ENCODE peak calls at places on chromosomes 4 and X, in nine cellular contexts. U, S, A, K, Y, G, L, J and H are unnamed samples.

GRCh38 chrX:45850775-45851433 is 650.2 kb upstream of the DIPK2B start:
- DNase-seq in G (no peak), J (no peak), Y (no peak), S (peak; percentile 31), U (peak; percentile 64), A (peak; percentile 66), L (peak; percentile 37), K (peak; percentile 33), H (no peak)

GRCh38 chr4:17758459-17758858 is 23.0 kb downstream of the FAM184B start:
- DNase-seq in A (no peak), U (peak; percentile 81), G (no peak), L (no peak), J (no peak), K (peak; percentile 21), Y (no peak), S (no peak), H (no peak)

GRCh38 chr4:113905301-113905700 is 74.1 kb downstream of the ARSJ start:
- DNase-seq in Y (no peak), S (no peak), L (no peak), G (no peak), A (no peak), K (no peak), U (no peak), J (no peak), H (no peak)

GRCh38 chrX:140091276-140091886 is 126.1 kb upstream of the CXorf66 start:
- DNase-seq in S (peak; percentile 59), A (peak; percentile 67), L (no peak), K (no peak), Y (peak; percentile 1), J (peak; percentile 11), U (peak; percentile 52), G (no peak), H (peak; percentile 19)

GRCh38 chr4:23775694-23776093 is 114.2 kb downstream of the PPARGC1A start:
- DNase-seq in Y (no peak), G (no peak), A (no peak), U (peak; percentile 1), J (no peak), L (no peak), S (no peak), K (no peak), H (no peak)

GRCh38 chrX:13398073-13398823 is 78.4 kb upstream of the ATXN3L start:
- DNase-seq in J (no peak), Y (no peak), A (no peak), K (no peak), U (no peak), S (no peak), G (no peak), L (peak; percentile 40), H (peak; percentile 1)

GRCh38 chr4:137083571-137083970 is 448.7 kb downstream of the PCDH18 start:
- DNase-seq in L (no peak), G (no peak), U (no peak), A (no peak), J (no peak), K (no peak), S (no peak), Y (no peak), H (no peak)

GRCh38 chrX:151153086-151153485 is 23.3 kb upstream of the GPR50 start:
- DNase-seq in K (no peak), G (no peak), J (no peak), Y (no peak), U (peak; percentile 36), S (no peak), A (no peak), L (no peak), H (peak; percentile 0)

GRCh38 chr4:186724048-186724860 is 598 bp upstream of the FAT1 start:
- DNase-seq in K (peak; percentile 30), U (no peak), A (peak; percentile 72), L (peak; percentile 25), Y (no peak), J (no peak), G (no peak), S (peak; percentile 17), H (peak; percentile 50)

GRCh38 chr4:103026868-103027267 is 7.4 kb upstream of the SLC9B1 start:
- DNase-seq in A (no peak), J (no peak), S (no peak), L (no peak), U (no peak), Y (no peak), G (no peak), K (no peak), H (no peak)

GRCh38 chrX:41177297-41177696 is 92.1 kb downstream of the USP9X start:
- DNase-seq in S (no peak), G (no peak), U (no peak), Y (no peak), J (no peak), L (no peak), A (no peak), K (no peak), H (no peak)

GRCh38 chr4:172143605-172144314 is 330.6 kb downstream of the GALNTL6 start:
- DNase-seq in J (no peak), L (no peak), K (no peak), A (no peak), Y (no peak), G (no peak), U (no peak), S (no peak), H (peak; percentile 60)

GRCh38 chr4:138235419-138235952 is 6.7 kb downstream of the SLC7A11 start:
- DNase-seq in L (no peak), A (no peak), J (no peak), Y (no peak), S (no peak), U (no peak), G (no peak), K (no peak), H (peak; percentile 79)

GRCh38 chr4:121479801-121480200 is 99.0 kb upstream of the QRFPR start:
- DNase-seq in Y (no peak), L (no peak), K (no peak), U (no peak), J (no peak), S (no peak), G (no peak), A (no peak), H (no peak)